ENCODE peak calls at places on chromosomes 3 and 15, in eight cellular contexts. One of them, this sample, is unnamed.

GRCh38 chr15:58472821-58473581 is 41.2 kb downstream of the LIPC start:
- DNase-seq in foreskin melanocyte: no peak
- DNase-seq in type B pancreatic cell: no peak
- DNase-seq in WERI-Rb-1: no peak
- DNase-seq in nucleus accumbens: no peak
- DNase-seq in coronary artery: no peak
- DNase-seq in activated CD4-positive, alpha-beta T cell treated with anti-CD3 and anti-CD28 coated beads, Interleukin-2, amount 50 U/mL, for 1 hour: peak
- DNase-seq in posterior cingulate gyrus: no peak
- DNase-seq in this sample: peak

GRCh38 chr15:98896802-98897732 is 110.5 kb downstream of the PGPEP1L start:
- DNase-seq in posterior cingulate gyrus: no peak
- DNase-seq in foreskin melanocyte: peak
- DNase-seq in coronary artery: peak
- DNase-seq in nucleus accumbens: no peak
- DNase-seq in WERI-Rb-1: no peak
- DNase-seq in activated CD4-positive, alpha-beta T cell treated with anti-CD3 and anti-CD28 coated beads, Interleukin-2, amount 50 U/mL, for 1 hour: no peak
- DNase-seq in type B pancreatic cell: no peak
- DNase-seq in this sample: no peak

GRCh38 chr3:74904646-74905045 is 290.2 kb upstream of the CNTN3 start:
- DNase-seq in activated CD4-positive, alpha-beta T cell treated with anti-CD3 and anti-CD28 coated beads, Interleukin-2, amount 50 U/mL, for 1 hour: no peak
- DNase-seq in coronary artery: no peak
- DNase-seq in type B pancreatic cell: no peak
- DNase-seq in posterior cingulate gyrus: no peak
- DNase-seq in WERI-Rb-1: no peak
- DNase-seq in foreskin melanocyte: no peak
- DNase-seq in nucleus accumbens: no peak
- DNase-seq in this sample: no peak

GRCh38 chr15:81155375-81156218 is 21.5 kb downstream of the CFAP161 start:
- DNase-seq in foreskin melanocyte: peak
- DNase-seq in posterior cingulate gyrus: no peak
- DNase-seq in activated CD4-positive, alpha-beta T cell treated with anti-CD3 and anti-CD28 coated beads, Interleukin-2, amount 50 U/mL, for 1 hour: no peak
- DNase-seq in coronary artery: no peak
- DNase-seq in WERI-Rb-1: peak
- DNase-seq in nucleus accumbens: no peak
- DNase-seq in type B pancreatic cell: no peak
- DNase-seq in this sample: peak

GRCh38 chr3:127671523-127672428 is 976 bp upstream of the ABTB1 start:
- DNase-seq in foreskin melanocyte: no peak
- DNase-seq in WERI-Rb-1: no peak
- DNase-seq in type B pancreatic cell: no peak
- DNase-seq in posterior cingulate gyrus: peak
- DNase-seq in coronary artery: peak
- DNase-seq in nucleus accumbens: no peak
- DNase-seq in activated CD4-positive, alpha-beta T cell treated with anti-CD3 and anti-CD28 coated beads, Interleukin-2, amount 50 U/mL, for 1 hour: peak
- DNase-seq in this sample: peak

GRCh38 chr15:70101459-70102113 is 3.9 kb upstream of the TLE3 start:
- DNase-seq in type B pancreatic cell: no peak
- DNase-seq in posterior cingulate gyrus: no peak
- DNase-seq in coronary artery: no peak
- DNase-seq in WERI-Rb-1: peak
- DNase-seq in nucleus accumbens: no peak
- DNase-seq in foreskin melanocyte: peak
- DNase-seq in activated CD4-positive, alpha-beta T cell treated with anti-CD3 and anti-CD28 coated beads, Interleukin-2, amount 50 U/mL, for 1 hour: no peak
- DNase-seq in this sample: no peak

GRCh38 chr15:70562906-70563305 is 200.5 kb downstream of the UACA start:
- DNase-seq in nucleus accumbens: no peak
- DNase-seq in posterior cingulate gyrus: no peak
- DNase-seq in coronary artery: peak
- DNase-seq in activated CD4-positive, alpha-beta T cell treated with anti-CD3 and anti-CD28 coated beads, Interleukin-2, amount 50 U/mL, for 1 hour: no peak
- DNase-seq in foreskin melanocyte: no peak
- DNase-seq in type B pancreatic cell: no peak
- DNase-seq in WERI-Rb-1: no peak
- DNase-seq in this sample: no peak

GRCh38 chr15:56052389-56053045 is 59.1 kb upstream of the NEDD4 start:
- DNase-seq in type B pancreatic cell: no peak
- DNase-seq in activated CD4-positive, alpha-beta T cell treated with anti-CD3 and anti-CD28 coated beads, Interleukin-2, amount 50 U/mL, for 1 hour: no peak
- DNase-seq in WERI-Rb-1: no peak
- DNase-seq in nucleus accumbens: no peak
- DNase-seq in foreskin melanocyte: peak
- DNase-seq in posterior cingulate gyrus: no peak
- DNase-seq in coronary artery: no peak
- DNase-seq in this sample: no peak

GRCh38 chr15:82697735-82698407 is 11.8 kb downstream of the AP3B2 start:
- DNase-seq in nucleus accumbens: no peak
- DNase-seq in WERI-Rb-1: no peak
- DNase-seq in foreskin melanocyte: no peak
- DNase-seq in posterior cingulate gyrus: no peak
- DNase-seq in coronary artery: no peak
- DNase-seq in type B pancreatic cell: no peak
- DNase-seq in activated CD4-positive, alpha-beta T cell treated with anti-CD3 and anti-CD28 coated beads, Interleukin-2, amount 50 U/mL, for 1 hour: no peak
- DNase-seq in this sample: no peak

GRCh38 chr3:160545481-160545880 is 19.9 kb downstream of the KPNA4 start:
- DNase-seq in nucleus accumbens: no peak
- DNase-seq in posterior cingulate gyrus: no peak
- DNase-seq in type B pancreatic cell: no peak
- DNase-seq in activated CD4-positive, alpha-beta T cell treated with anti-CD3 and anti-CD28 coated beads, Interleukin-2, amount 50 U/mL, for 1 hour: no peak
- DNase-seq in WERI-Rb-1: no peak
- DNase-seq in foreskin melanocyte: no peak
- DNase-seq in coronary artery: no peak
- DNase-seq in this sample: no peak

GRCh38 chr15:85404156-85404921 is 23.9 kb downstream of the AKAP13 start:
- DNase-seq in foreskin melanocyte: no peak
- DNase-seq in coronary artery: no peak
- DNase-seq in type B pancreatic cell: no peak
- DNase-seq in WERI-Rb-1: no peak
- DNase-seq in nucleus accumbens: no peak
- DNase-seq in posterior cingulate gyrus: no peak
- DNase-seq in activated CD4-positive, alpha-beta T cell treated with anti-CD3 and anti-CD28 coated beads, Interleukin-2, amount 50 U/mL, for 1 hour: no peak
- DNase-seq in this sample: no peak

This sample was measured in naive thymus-derived CD8-positive, alpha-beta T cell.